ENCODE peak calls at places on chromosomes 11 and 22, in nine cellular contexts. T is Peyer's patch; M is bronchial epithelial cell; A is CD8-positive, alpha-beta T cell; L is IMR-90; V is psoas muscle; E is epithelial cell of esophagus; U is NB4; X is lung. K is an unnamed sample.

GRCh38 chr22:49966041-49966715 is 5.6 kb downstream of the PIM3 start:
- DNase-seq in A (no peak), L (no peak), M (no peak), E (no peak), V (peak), T (no peak), U (no peak), X (peak), K (no peak)

GRCh38 chr22:44583076-44583760 is 85.2 kb upstream of the RTL6 start:
- DNase-seq in E (peak), L (peak), V (peak), M (peak), A (no peak), U (peak), T (peak), X (no peak), K (peak)

GRCh38 chr11:69552951-69553350 is 71.5 kb downstream of the LINC01488 start:
- DNase-seq in A (no peak), V (no peak), M (peak), E (peak), X (no peak), T (no peak), U (no peak), L (no peak), K (no peak)

GRCh38 chr11:57546869-57547518 is 9.6 kb downstream of the SMTNL1 start:
- DNase-seq in A (no peak), T (peak), M (peak), V (no peak), X (no peak), E (peak), U (peak), L (peak), K (peak)

GRCh38 chr11:71940561-71941219 is 11.8 kb downstream of the RNF121 start:
- DNase-seq in E (no peak), A (no peak), T (no peak), M (no peak), L (no peak), U (no peak), X (no peak), V (no peak), K (no peak)

GRCh38 chr11:59559886-59560285 is 48.5 kb downstream of the OR4D9 start:
- DNase-seq in T (no peak), V (no peak), E (no peak), A (no peak), M (no peak), X (no peak), L (no peak), U (no peak), K (no peak)

GRCh38 chr22:26672060-26672471 is 14.7 kb downstream of the MIAT start:
- DNase-seq in U (no peak), M (no peak), X (no peak), V (no peak), E (no peak), L (no peak), A (no peak), T (no peak), K (no peak)

GRCh38 chr22:42562282-42562681 is 8.5 kb downstream of the SERHL2 start:
- DNase-seq in A (no peak), E (no peak), T (no peak), V (no peak), X (no peak), U (peak), L (no peak), M (no peak), K (no peak)

GRCh38 chr22:30016596-30016995 is 63.7 kb upstream of the HORMAD2 start:
- DNase-seq in A (no peak), X (no peak), T (no peak), L (peak), M (no peak), V (no peak), E (no peak), U (no peak), K (no peak)

GRCh38 chr11:126431401-126432064 is 76.0 kb downstream of the ST3GAL4 start:
- DNase-seq in U (no peak), E (peak), X (peak), T (no peak), A (no peak), M (peak), V (peak), L (peak), K (peak)

GRCh38 chr22:35739642-35740041 is 22.0 kb downstream of the APOL5 start:
- DNase-seq in U (no peak), T (no peak), E (no peak), M (no peak), L (no peak), X (no peak), A (no peak), V (no peak), K (no peak)
- TF ChIP-seq CTCF in U (peak), T (no peak), E (no peak), M (peak), L (peak), X (no peak), A (no peak), V (peak), K (peak)

DNA sequence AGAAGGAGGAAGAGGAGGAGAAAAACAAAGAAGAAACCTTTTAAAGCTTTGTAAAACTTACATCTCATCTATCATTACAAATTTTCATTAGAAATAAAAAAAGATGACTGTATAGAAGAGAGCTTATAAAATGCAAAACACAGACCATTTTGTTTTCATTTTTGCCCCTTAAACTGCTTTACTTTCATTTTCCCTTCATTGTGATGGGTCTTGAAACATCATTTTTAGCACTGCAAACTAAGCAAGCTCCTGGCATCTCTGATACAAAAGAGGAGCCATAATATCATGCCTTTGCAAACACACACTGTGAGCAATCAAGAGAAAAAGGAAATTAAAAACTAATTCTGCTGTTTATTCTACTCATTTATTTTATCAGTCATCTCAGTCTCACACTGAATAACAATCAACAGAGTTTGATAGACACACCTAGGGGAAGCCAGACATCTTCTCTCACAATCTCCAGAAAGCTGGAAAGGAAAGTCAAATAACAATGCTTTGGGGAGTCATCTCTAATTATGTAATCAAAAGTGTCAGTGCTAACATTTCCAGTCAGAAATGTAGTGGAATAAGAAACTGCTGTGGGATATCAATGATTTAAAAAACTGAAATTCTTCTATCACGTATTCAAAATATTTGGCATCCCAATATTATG is 467.7 kb upstream of the FAT3 start:
- DNase-seq in L (no peak), V (no peak), M (no peak), T (no peak), U (no peak), A (no peak), E (no peak), X (no peak), K (no peak)
- TF ChIP-seq CTCF in L (no peak), V (no peak), M (no peak), T (no peak), U (no peak), A (no peak), E (no peak), X (no peak), K (no peak)

DNA sequence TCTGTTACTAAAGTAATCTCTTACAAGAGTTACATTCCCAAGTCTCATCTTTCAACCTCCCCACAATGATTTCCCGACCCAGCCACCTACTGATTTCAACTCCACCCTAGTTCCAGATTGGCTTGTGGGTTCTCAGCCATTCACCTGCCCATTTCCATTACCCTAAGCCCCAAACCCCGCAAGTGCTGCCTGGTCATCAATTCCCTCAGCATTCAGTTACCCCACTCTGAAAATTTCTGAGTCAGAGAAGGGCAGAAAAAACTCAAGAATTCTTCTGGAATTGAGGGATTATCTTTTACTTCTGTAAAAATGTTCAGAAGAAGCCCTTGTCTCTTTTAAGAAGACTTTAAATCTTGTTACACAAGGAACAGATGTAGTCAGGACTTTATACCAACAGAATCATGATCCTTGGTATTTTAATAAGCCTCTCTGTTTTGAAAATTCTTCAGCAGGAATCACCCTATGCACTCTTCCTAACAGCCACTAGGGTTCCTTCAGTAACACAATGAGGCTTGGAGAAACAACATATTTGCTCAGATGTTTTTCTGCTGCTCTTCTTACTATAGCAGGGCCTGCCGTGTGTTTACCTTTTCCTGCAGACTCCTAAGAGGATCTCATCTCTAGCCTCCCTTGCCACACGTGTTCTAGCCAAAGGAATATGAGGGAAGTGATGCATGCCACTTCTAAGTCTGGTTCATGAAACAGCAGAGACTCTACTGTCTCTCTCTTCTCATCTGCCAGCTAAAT is 29.2 kb upstream of the PAMR1 start:
- DNase-seq in E (no peak), M (no peak), L (peak), X (no peak), V (no peak), U (no peak), A (no peak), T (no peak), K (no peak)
- TF ChIP-seq CTCF in E (peak), M (peak), L (peak), X (no peak), V (no peak), U (no peak), A (no peak), T (no peak), K (no peak)

GRCh38 chr11:17371614-17372013 is 16.8 kb downstream of the KCNJ11 start:
- DNase-seq in L (peak), M (no peak), A (no peak), U (peak), T (no peak), X (no peak), V (no peak), E (peak), K (peak)

GRCh38 chr11:17369685-17370243 is 18.2 kb downstream of the NCR3LG1 start:
- DNase-seq in X (no peak), L (no peak), V (no peak), M (peak), E (peak), T (no peak), U (no peak), A (no peak), K (no peak)

GRCh38 chr11:17368551-17368950 is 17.0 kb downstream of the NCR3LG1 start:
- DNase-seq in A (no peak), X (no peak), U (no peak), L (no peak), V (no peak), T (no peak), M (no peak), E (no peak), K (no peak)

GRCh38 chr11:17366491-17366890 is 14.9 kb downstream of the NCR3LG1 start:
- DNase-seq in U (no peak), T (no peak), V (no peak), L (no peak), X (no peak), M (peak), E (peak), A (no peak), K (no peak)

DNA sequence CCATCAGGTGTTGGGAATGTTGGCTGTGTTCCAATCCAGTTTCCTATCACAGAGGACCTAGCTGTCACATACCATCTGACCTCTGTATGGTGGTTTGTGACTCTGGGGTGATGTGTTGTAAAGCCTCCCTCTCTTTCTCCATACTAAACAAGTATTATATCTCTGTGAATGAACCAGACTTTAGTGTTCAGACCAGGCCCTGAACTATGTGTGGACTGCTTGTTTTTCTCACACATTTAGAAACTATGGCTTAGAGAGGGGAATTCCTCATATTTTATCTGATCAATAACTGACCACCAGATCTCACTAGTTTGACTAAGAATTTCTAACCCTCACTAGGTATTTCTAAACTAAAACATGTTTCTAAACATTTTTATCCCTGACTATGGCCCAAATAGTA is 17.5 kb downstream of the NCR3LG1 start:
- DNase-seq in V (no peak), T (no peak), E (no peak), A (no peak), L (no peak), X (no peak), M (no peak), U (no peak), K (no peak)
- TF ChIP-seq CTCF in V (no peak), T (no peak), E (no peak), A (no peak), L (no peak), X (no peak), M (no peak), U (no peak), K (no peak)

GRCh38 chr11:102810943-102811528 is 13.1 kb upstream of the MMP1 start:
- DNase-seq in V (no peak), X (no peak), T (no peak), M (peak), U (peak), L (peak), A (no peak), E (peak), K (peak)
- TF ChIP-seq CTCF in V (no peak), X (no peak), T (peak), M (peak), U (peak), L (peak), A (no peak), E (peak), K (peak)

K was measured in MCF 10A.